ENCODE peak calls at places on chromosomes 5 and 9, in nine cellular contexts. Z, M, R, H, J, O, Y, K and C are unnamed samples.

GRCh38 chr5:2131196-2131595 is 248.5 kb upstream of the IRX4 start:
- DNase-seq in Z (peak), M (no peak), R (peak), H (no peak), J (no peak), O (no peak), Y (no peak), K (no peak), C (no peak)

GRCh38 chr9:115018547-115019435 is 88.4 kb upstream of the TNFSF8 start:
- DNase-seq in Z (no peak), M (peak), R (no peak), H (no peak), J (peak), O (no peak), Y (no peak), K (no peak), C (no peak)

GRCh38 chr5:152376871-152377270 is 28.2 kb downstream of the NMUR2 start:
- DNase-seq in Z (no peak), M (no peak), R (no peak), H (no peak), J (no peak), O (no peak), Y (no peak), K (no peak), C (no peak)

GRCh38 chr9:136535070-136535469 is 10.8 kb downstream of the NOTCH1 start:
- DNase-seq in Z (no peak), M (no peak), R (peak), H (no peak), J (no peak), O (no peak), Y (no peak), K (no peak), C (no peak)

GRCh38 chr5:149143470-149143869 is 2.2 kb downstream of the ABLIM3 start:
- DNase-seq in Z (no peak), M (no peak), R (no peak), H (no peak), J (no peak), O (no peak), Y (no peak), K (no peak), C (no peak)

GRCh38 chr5:114360816-114361723 is 800 bp upstream of the KCNN2 start:
- DNase-seq in Z (peak), M (peak), R (peak), H (peak), J (no peak), O (peak), Y (no peak), K (no peak), C (peak)

GRCh38 chr5:137629646-137630045 is 106.2 kb downstream of the KLHL3 start:
- DNase-seq in Z (peak), M (no peak), R (no peak), H (no peak), J (no peak), O (no peak), Y (no peak), K (no peak), C (no peak)

GRCh38 chr9:122821278-122821952 is 7.0 kb downstream of the PDCL start:
- DNase-seq in Z (no peak), M (no peak), R (no peak), H (no peak), J (peak), O (no peak), Y (peak), K (no peak), C (no peak)

GRCh38 chr9:908806-909205 is 67.3 kb downstream of the DMRT1 start:
- DNase-seq in Z (no peak), M (no peak), R (no peak), H (no peak), J (no peak), O (peak), Y (no peak), K (no peak), C (no peak)

GRCh38 chr5:110251366-110251765 is 475.1 kb downstream of the TMEM232 start:
- DNase-seq in Z (no peak), M (no peak), R (no peak), H (no peak), J (no peak), O (no peak), Y (no peak), K (no peak), C (no peak)

GRCh38 chr5:152532714-152533113 is 127.6 kb upstream of the NMUR2 start:
- DNase-seq in Z (peak), M (no peak), R (no peak), H (no peak), J (no peak), O (no peak), Y (no peak), K (no peak), C (no peak)

GRCh38 chr9:95952471-95952870 is 77.0 kb downstream of the ERCC6L2 start:
- DNase-seq in Z (no peak), M (no peak), R (no peak), H (no peak), J (no peak), O (no peak), Y (no peak), K (no peak), C (peak)

GRCh38 chr9:123416171-123416570 is 60.2 kb downstream of the CRB2 start:
- DNase-seq in Z (no peak), M (no peak), R (peak), H (no peak), J (no peak), O (no peak), Y (no peak), K (no peak), C (no peak)

GRCh38 chr5:102211165-102211564 is 84.9 kb downstream of the SLCO4C1 start:
- DNase-seq in Z (no peak), M (no peak), R (no peak), H (no peak), J (no peak), O (no peak), Y (no peak), K (no peak), C (no peak)

GRCh38 chr9:88076286-88077070 is 61.8 kb downstream of the SPATA31C2 start:
- DNase-seq in Z (peak), M (peak), R (peak), H (peak), J (peak), O (peak), Y (no peak), K (peak), C (peak)

GRCh38 chr9:120755044-120755443 is 38.2 kb downstream of the FBXW2 start:
- DNase-seq in Z (no peak), M (no peak), R (no peak), H (no peak), J (no peak), O (no peak), Y (no peak), K (no peak), C (no peak)

GRCh38 chr9:120759755-120760400 is 33.3 kb downstream of the FBXW2 start:
- DNase-seq in Z (no peak), M (no peak), R (no peak), H (no peak), J (no peak), O (no peak), Y (no peak), K (no peak), C (no peak)

GRCh38 chr9:120758544-120758943 is 34.7 kb downstream of the FBXW2 start:
- DNase-seq in Z (no peak), M (no peak), R (no peak), H (no peak), J (no peak), O (no peak), Y (no peak), K (no peak), C (no peak)

GRCh38 chr9:120755827-120756434 is 37.3 kb downstream of the FBXW2 start:
- DNase-seq in Z (peak), M (peak), R (no peak), H (no peak), J (peak), O (peak), Y (peak), K (peak), C (peak)

DNA sequence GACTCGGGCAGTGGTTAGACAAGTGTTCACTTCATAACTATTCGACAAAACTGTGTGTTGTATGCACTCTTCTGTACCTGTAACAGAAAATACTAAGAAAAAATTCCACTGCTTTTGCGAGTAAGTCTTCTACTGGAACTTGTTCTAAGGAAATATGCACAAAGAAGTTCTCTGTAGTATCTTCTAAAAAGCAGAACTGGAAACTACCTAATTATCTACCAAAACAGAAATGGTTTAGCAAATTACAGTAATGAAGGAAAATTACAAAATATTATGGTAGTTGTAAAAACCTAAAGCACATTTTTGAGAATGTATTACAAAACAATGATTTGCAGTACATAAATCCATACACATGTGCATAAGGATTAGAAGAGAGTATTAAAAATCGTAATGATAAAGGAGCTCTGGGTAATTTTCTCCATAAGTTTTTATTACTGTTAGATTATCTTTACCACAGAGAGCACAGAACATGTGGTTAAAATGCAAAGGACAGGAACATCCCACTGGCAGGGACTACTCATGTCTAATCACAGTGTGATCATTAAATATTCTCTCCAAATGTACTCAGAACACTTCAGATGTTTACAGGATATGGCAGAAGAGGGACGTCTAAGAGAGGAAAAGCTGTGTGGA is 35.8 kb downstream of the FBXW2 start:
- DNase-seq in Z (no peak), M (no peak), R (no peak), H (no peak), J (no peak), O (no peak), Y (no peak), K (no peak), C (no peak)
- H3K4me3 ChIP-seq in Z (no peak), M (no peak), R (no peak), H (no peak), J (no peak), O (no peak), Y (no peak), K (no peak), C (no peak)

GRCh38 chr5:177508217-177508611 is 1.4 kb downstream of the DOK3 start:
- DNase-seq in Z (no peak), M (no peak), R (peak), H (no peak), J (no peak), O (no peak), Y (no peak), K (no peak), C (no peak)

GRCh38 chr5:177507596-177508216 is 1.9 kb downstream of the DOK3 start:
- DNase-seq in Z (no peak), M (no peak), R (peak), H (no peak), J (no peak), O (no peak), Y (no peak), K (no peak), C (no peak)

GRCh38 chr5:177509361-177509951 is at the start of gene DOK3:
- DNase-seq in Z (no peak), M (no peak), R (peak), H (peak), J (peak), O (no peak), Y (peak), K (no peak), C (no peak)

GRCh38 chr5:177509991-177510566 is 453 bp upstream of the DOK3 start:
- DNase-seq in Z (no peak), M (no peak), R (peak), H (no peak), J (no peak), O (no peak), Y (no peak), K (no peak), C (no peak)

GRCh38 chr5:177508837-177509236 is 789 bp downstream of the DOK3 start:
- DNase-seq in Z (no peak), M (no peak), R (peak), H (no peak), J (no peak), O (no peak), Y (no peak), K (no peak), C (no peak)
- TF ChIP-seq POLR2A in Z (no peak), M (no peak), R (peak), H (no peak), J (no peak), O (no peak), Y (no peak), K (no peak), C (no peak)

GRCh38 chr5:159331099-159331973 is 1.0 kb upstream of the IL12B start:
- DNase-seq in Z (peak), M (peak), R (peak), H (peak), J (peak), O (no peak), Y (peak), K (peak), C (peak)

GRCh38 chr5:159332800-159333563 is 2.7 kb upstream of the IL12B start:
- DNase-seq in Z (no peak), M (no peak), R (no peak), H (no peak), J (no peak), O (no peak), Y (no peak), K (no peak), C (no peak)

GRCh38 chr5:159324097-159324760 is 6.1 kb downstream of the IL12B start:
- DNase-seq in Z (no peak), M (no peak), R (no peak), H (no peak), J (no peak), O (no peak), Y (no peak), K (no peak), C (no peak)

GRCh38 chr5:159324986-159325385 is 5.3 kb downstream of the IL12B start:
- DNase-seq in Z (no peak), M (no peak), R (no peak), H (no peak), J (no peak), O (no peak), Y (no peak), K (no peak), C (no peak)

GRCh38 chr5:159330131-159330530 is at the start of gene IL12B:
- DNase-seq in Z (no peak), M (no peak), R (no peak), H (no peak), J (no peak), O (no peak), Y (no peak), K (no peak), C (no peak)
- H3K27ac ChIP-seq in Z (peak), M (no peak), R (peak), H (no peak), J (no peak), O (no peak), Y (no peak), K (no peak), C (no peak)

GRCh38 chr5:150640311-150641005 is at the start of gene SYNPO:
- DNase-seq in Z (peak), M (peak), R (no peak), H (peak), J (no peak), O (no peak), Y (peak), K (no peak), C (peak)

GRCh38 chr5:150642991-150643710 is 2.7 kb downstream of the SYNPO start:
- DNase-seq in Z (no peak), M (no peak), R (no peak), H (no peak), J (no peak), O (no peak), Y (no peak), K (no peak), C (no peak)

GRCh38 chr5:150641006-150641570 is 628 bp downstream of the SYNPO start:
- DNase-seq in Z (peak), M (no peak), R (no peak), H (peak), J (no peak), O (no peak), Y (peak), K (no peak), C (peak)

GRCh38 chr5:150642567-150642927 is 2.1 kb downstream of the SYNPO start:
- DNase-seq in Z (peak), M (peak), R (peak), H (peak), J (peak), O (no peak), Y (peak), K (peak), C (peak)

GRCh38 chr5:150641826-150642566 is 1.5 kb downstream of the SYNPO start:
- DNase-seq in Z (no peak), M (no peak), R (no peak), H (no peak), J (no peak), O (no peak), Y (no peak), K (no peak), C (no peak)
- H3K4me3 ChIP-seq in Z (peak), M (no peak), R (peak), H (peak), J (no peak), O (no peak), Y (no peak), K (no peak), C (no peak)

GRCh38 chr9:104746798-104747197 is 685 bp upstream of the NIPSNAP3A start:
- DNase-seq in Z (no peak), M (no peak), R (no peak), H (no peak), J (no peak), O (no peak), Y (no peak), K (no peak), C (no peak)

GRCh38 chr9:104747245-104747564 is 278 bp upstream of the NIPSNAP3A start:
- DNase-seq in Z (no peak), M (no peak), R (no peak), H (no peak), J (no peak), O (no peak), Y (no peak), K (no peak), C (no peak)

GRCh38 chr9:104746285-104746684 is 1.2 kb upstream of the NIPSNAP3A start:
- DNase-seq in Z (no peak), M (no peak), R (no peak), H (no peak), J (no peak), O (no peak), Y (no peak), K (no peak), C (no peak)

GRCh38 chr9:104748359-104749031 is 1.0 kb downstream of the NIPSNAP3A start:
- DNase-seq in Z (peak), M (no peak), R (no peak), H (no peak), J (no peak), O (no peak), Y (no peak), K (no peak), C (no peak)

GRCh38 chr9:104747565-104748358 is at the start of gene NIPSNAP3A:
- DNase-seq in Z (peak), M (peak), R (peak), H (peak), J (peak), O (no peak), Y (peak), K (peak), C (peak)
- TF ChIP-seq POLR2A in Z (peak), M (peak), R (peak), H (peak), J (peak), O (peak), Y (peak), K (no peak), C (peak)

DNA sequence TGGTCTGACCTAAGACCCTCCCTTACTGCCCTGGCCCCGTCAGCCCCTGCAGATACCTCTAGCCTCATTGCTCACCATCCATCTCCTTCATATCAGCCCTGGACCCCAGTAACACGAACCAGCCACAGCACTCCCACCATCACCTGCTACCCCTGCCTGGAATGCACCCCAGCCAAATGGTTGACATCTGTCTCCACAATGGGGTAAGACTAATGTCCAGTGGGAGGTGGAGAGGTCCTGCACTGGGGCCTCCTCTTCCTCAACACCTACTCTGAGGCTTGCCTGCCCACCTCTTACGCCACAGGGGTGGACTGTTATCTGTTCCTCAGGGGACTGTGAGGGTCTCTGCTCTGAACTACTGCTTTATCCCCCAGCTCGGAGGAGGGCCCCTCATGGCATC is 12.1 kb downstream of the CSF2 start:
- DNase-seq in Z (no peak), M (no peak), R (no peak), H (no peak), J (no peak), O (no peak), Y (no peak), K (no peak), C (no peak)
- H3K27ac ChIP-seq in Z (no peak), M (no peak), R (no peak), H (no peak), J (no peak), O (no peak), Y (no peak), K (no peak), C (no peak)

DNA sequence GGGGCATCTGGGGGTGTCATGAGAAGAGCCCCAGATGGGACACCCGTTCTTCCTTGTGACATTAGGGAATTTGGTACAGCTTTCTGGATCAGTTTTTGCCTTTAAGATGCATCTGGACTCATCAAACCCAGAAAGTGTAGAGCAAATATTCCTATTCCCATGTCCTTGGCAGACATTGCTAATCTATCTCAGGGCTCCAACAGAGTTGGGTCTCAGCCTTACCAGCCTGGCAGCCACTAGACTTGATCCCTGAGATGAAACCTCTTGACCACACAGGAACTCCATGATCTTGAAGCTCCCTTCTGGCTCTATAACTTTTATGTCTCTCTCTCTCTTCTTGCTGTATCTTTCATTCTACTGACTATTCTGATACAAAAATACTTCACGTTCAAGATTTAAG is 35.7 kb downstream of the ERGIC1 start:
- DNase-seq in Z (no peak), M (no peak), R (no peak), H (no peak), J (no peak), O (no peak), Y (no peak), K (no peak), C (no peak)
- H3K4me3 ChIP-seq in Z (no peak), M (no peak), R (no peak), H (no peak), J (no peak), O (no peak), Y (no peak), K (no peak), C (no peak)

GRCh38 chr5:127967323-127967982 is 116.1 kb upstream of the SLC12A2 start:
- DNase-seq in Z (no peak), M (no peak), R (no peak), H (no peak), J (no peak), O (no peak), Y (no peak), K (no peak), C (no peak)

GRCh38 chr5:127969651-127970050 is 113.9 kb upstream of the SLC12A2 start:
- DNase-seq in Z (no peak), M (no peak), R (no peak), H (no peak), J (no peak), O (no peak), Y (no peak), K (no peak), C (no peak)

GRCh38 chr5:127970081-127970480 is 113.5 kb upstream of the SLC12A2 start:
- DNase-seq in Z (no peak), M (no peak), R (no peak), H (no peak), J (no peak), O (no peak), Y (no peak), K (no peak), C (no peak)

GRCh38 chr5:127968998-127969397 is 114.6 kb upstream of the SLC12A2 start:
- DNase-seq in Z (no peak), M (no peak), R (no peak), H (no peak), J (no peak), O (no peak), Y (no peak), K (no peak), C (no peak)

GRCh38 chr5:127967983-127968592 is 115.5 kb upstream of the SLC12A2 start:
- DNase-seq in Z (no peak), M (no peak), R (no peak), H (no peak), J (no peak), O (no peak), Y (no peak), K (no peak), C (no peak)
- TF ChIP-seq POLR2A in Z (no peak), M (no peak), R (no peak), H (no peak), J (no peak), O (no peak), Y (no peak), K (no peak), C (no peak)